ENCODE peak calls at places on chromosomes 6 and 20, in seven cellular contexts. G, J, C, K, B, V and Z are unnamed samples.

GRCh38 chr6:54111341-54111740 is at the start of gene MLIP:
- DNase-seq in G (no peak), J (no peak), C (no peak), K (no peak), B (no peak), V (no peak), Z (no peak)

GRCh38 chr6:125886914-125887313 is 69.7 kb upstream of the HINT3 start:
- DNase-seq in G (no peak), J (no peak), C (peak; percentile 31), K (no peak), B (no peak), V (no peak), Z (no peak)

GRCh38 chr20:34249291-34249690 is 8.1 kb downstream of the ASIP start:
- DNase-seq in G (no peak), J (peak; percentile 42), C (no peak), K (peak; percentile 71), B (no peak), V (no peak), Z (no peak)

GRCh38 chr6:28880894-28881780 is 42.6 kb downstream of the TRIM27 start:
- DNase-seq in G (no peak), J (peak; percentile 80), C (peak; percentile 68), K (peak; percentile 75), B (no peak), V (no peak), Z (peak; percentile 85)

GRCh38 chr6:42441059-42441471 is 10.7 kb downstream of the TRERF1 start:
- DNase-seq in G (no peak), J (peak; percentile 77), C (peak; percentile 2), K (peak; percentile 81), B (no peak), V (no peak), Z (peak; percentile 83)

GRCh38 chr6:52416629-52417151 is 3.5 kb upstream of the EFHC1 start:
- DNase-seq in G (no peak), J (peak; percentile 73), C (peak; percentile 58), K (peak; percentile 73), B (no peak), V (no peak), Z (peak; percentile 90)

GRCh38 chr20:1469925-1470571 is 3.4 kb upstream of the NSFL1C start:
- DNase-seq in G (peak; percentile 90), J (peak; percentile 99), C (peak; percentile 81), K (peak; percentile 100), B (peak; percentile 99), V (peak; percentile 85), Z (peak; percentile 99)

GRCh38 chr6:26025047-26025893 is 62.0 kb upstream of the HFE start:
- DNase-seq in G (no peak), J (peak; percentile 85), C (no peak), K (peak; percentile 91), B (no peak), V (no peak), Z (peak; percentile 92)

GRCh38 chr6:158548418-158549161 is 11.3 kb upstream of the TMEM181 start:
- DNase-seq in G (no peak), J (no peak), C (peak; percentile 42), K (no peak), B (no peak), V (peak; percentile 16), Z (no peak)

GRCh38 chr6:55293116-55293515 is 34.2 kb upstream of the GFRAL start:
- DNase-seq in G (no peak), J (peak; percentile 17), C (no peak), K (peak; percentile 31), B (no peak), V (no peak), Z (peak; percentile 6)

GRCh38 chr20:9510926-9511325 is 3.5 kb upstream of the LAMP5 start:
- DNase-seq in G (no peak), J (no peak), C (no peak), K (no peak), B (no peak), V (no peak), Z (no peak)

GRCh38 chr6:7236312-7237209 is 76.4 kb downstream of the SSR1 start:
- DNase-seq in G (peak; percentile 59), J (no peak), C (no peak), K (no peak), B (no peak), V (no peak), Z (no peak)

GRCh38 chr6:97443408-97444080 is 160.5 kb upstream of the MMS22L start:
- DNase-seq in G (no peak), J (no peak), C (no peak), K (no peak), B (no peak), V (no peak), Z (no peak)

DNA sequence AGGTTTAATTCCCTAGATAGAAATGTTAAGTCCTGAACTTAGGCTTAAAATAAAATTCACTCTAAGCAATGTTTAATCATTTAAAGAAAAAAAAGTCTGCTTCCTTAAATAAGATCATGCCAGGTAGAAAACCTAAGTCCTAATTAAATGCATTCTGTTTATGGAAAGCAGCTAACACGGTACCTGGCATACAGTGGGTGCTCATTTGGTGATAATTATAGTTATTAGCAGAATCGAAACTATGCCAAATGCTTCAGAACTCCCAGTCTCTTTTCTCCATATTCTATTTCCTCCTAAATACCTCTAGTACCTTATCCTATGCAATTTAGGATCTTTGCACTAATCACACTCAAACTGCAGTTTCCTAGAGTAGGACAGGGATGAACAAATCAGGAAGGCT is 331.8 kb downstream of the EPHA7 start:
- DNase-seq in G (no peak), J (no peak), C (no peak), K (no peak), B (no peak), V (no peak), Z (no peak)
- H3K4me3 ChIP-seq in G (no peak overlapping the region), J (no peak overlapping the region), C (no peak overlapping the region), K (no peak overlapping the region), B (no peak overlapping the region), V (no peak overlapping the region), Z (no peak overlapping the region)

GRCh38 chr6:27495386-27496135 is 22.7 kb upstream of the ZNF184 start:
- DNase-seq in G (no peak), J (peak; percentile 80), C (no peak), K (peak; percentile 91), B (no peak), V (no peak), Z (peak; percentile 87)
- TF ChIP-seq CTCF in G (no peak), J (peak; percentile 30), C (no peak), K (peak; percentile 42), B (no peak), V (no peak), Z (peak; percentile 24)

GRCh38 chr6:139370707-139371345 is 3.6 kb downstream of the CITED2 start:
- DNase-seq in G (no peak), J (peak; percentile 43), C (no peak), K (peak; percentile 63), B (no peak), V (no peak), Z (no peak)
- H3K4me3 ChIP-seq in G (no peak overlapping the region), J (peak overlapping the region; percentile 92), C (no peak overlapping the region), K (no peak overlapping the region), B (peak overlapping the region; percentile 74), V (peak overlapping the region; percentile 86), Z (peak overlapping the region; percentile 92)

DNA sequence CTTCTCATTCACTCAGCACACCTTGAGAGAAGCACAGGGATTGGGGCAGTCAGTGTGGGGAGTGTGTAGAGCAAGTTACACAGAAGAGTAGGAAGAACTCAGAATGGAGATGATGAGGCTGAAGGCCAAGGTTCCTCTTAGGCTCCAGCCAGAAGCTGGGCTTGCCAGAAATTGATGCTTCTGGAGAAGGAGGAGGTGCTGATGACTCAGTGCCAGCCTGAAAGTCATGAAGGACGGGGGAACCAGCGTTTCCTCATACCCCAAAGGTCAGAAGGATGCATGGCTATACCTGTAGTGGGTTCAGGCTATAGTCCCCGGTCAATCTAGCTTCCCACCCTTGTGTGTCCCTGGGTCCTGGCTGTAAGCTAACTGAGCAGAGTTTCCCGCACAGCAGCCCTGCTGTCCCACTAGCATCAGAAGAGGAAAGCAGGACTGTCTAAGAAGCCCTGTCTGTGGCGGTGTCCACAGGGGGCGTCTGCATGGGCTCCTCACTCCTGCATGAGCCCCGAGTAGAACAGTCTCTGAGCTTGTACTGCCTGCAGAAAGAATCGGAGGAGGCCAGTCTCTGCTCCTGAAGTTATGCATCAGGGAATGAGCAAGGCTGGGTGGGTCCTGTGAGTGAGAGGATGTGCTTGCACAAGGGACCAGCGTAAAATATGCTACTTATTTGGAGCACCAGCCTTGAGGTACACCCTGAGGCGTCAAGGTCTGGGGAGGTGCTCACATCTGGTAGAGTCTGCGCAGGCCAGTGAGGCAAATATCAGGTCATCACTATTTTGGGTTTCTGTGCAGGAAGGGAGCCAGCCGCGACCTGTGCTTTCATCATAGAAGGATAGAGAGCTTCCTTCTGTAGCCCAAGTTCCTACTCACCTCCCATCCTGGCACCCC is 148.5 kb downstream of the MRPL14 start:
- DNase-seq in G (no peak), J (peak; percentile 48), C (peak; percentile 7), K (peak; percentile 43), B (no peak), V (peak; percentile 35), Z (peak; percentile 65)
- TF ChIP-seq CTCF in G (no peak), J (no peak), C (no peak), K (no peak), B (no peak), V (no peak), Z (no peak)

GRCh38 chr6:159976844-159977241 is 8.0 kb downstream of the IGF2R start:
- DNase-seq in G (no peak), J (no peak), C (no peak), K (no peak), B (no peak), V (no peak), Z (no peak)

GRCh38 chr6:159980474-159980873 is 11.6 kb downstream of the IGF2R start:
- DNase-seq in G (no peak), J (no peak), C (no peak), K (no peak), B (no peak), V (no peak), Z (no peak)

GRCh38 chr6:159977242-159978214 is 8.6 kb downstream of the IGF2R start:
- DNase-seq in G (no peak), J (peak; percentile 79), C (no peak), K (peak; percentile 69), B (no peak), V (no peak), Z (peak; percentile 79)

GRCh38 chr6:159979136-159979874 is 10.4 kb downstream of the IGF2R start:
- DNase-seq in G (no peak), J (peak; percentile 28), C (no peak), K (peak; percentile 37), B (peak; percentile 41), V (no peak), Z (peak; percentile 73)

GRCh38 chr6:159978291-159979135 is 9.6 kb downstream of the IGF2R start:
- DNase-seq in G (no peak), J (no peak), C (no peak), K (no peak), B (no peak), V (no peak), Z (no peak)
- H3K4me3 ChIP-seq in G (no peak overlapping the region), J (no peak overlapping the region), C (no peak overlapping the region), K (no peak overlapping the region), B (no peak overlapping the region), V (peak overlapping the region; percentile 22), Z (no peak overlapping the region)

DNA sequence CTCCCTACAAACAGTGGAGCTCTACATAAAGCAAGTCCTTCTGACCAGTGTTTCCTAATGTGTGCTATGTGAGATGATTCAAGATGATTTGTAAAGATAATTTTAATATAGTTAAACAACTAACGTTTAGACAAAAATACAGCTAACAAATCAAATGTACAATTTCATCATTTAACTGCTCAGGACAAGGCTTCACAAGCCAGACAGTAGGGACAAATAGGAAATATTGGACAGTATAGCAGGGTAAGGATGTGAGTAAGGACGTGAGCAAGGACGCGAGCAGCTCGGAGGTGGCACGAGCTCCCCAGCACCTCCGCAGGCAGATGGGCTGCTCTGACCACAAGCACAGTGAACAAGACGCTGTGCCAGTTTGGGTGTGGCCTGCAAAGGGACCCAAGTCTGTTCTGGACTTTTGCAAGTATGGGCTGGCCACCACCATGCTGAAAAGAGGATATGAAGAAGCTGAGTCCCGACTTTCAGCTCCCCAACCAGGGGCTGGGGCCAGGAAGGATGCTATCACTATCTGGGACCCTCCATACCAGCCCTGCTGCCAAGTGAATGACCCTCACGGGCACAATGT is 14.5 kb downstream of the DIDO1 start:
- DNase-seq in G (no peak), J (no peak), C (no peak), K (no peak), B (no peak), V (no peak), Z (no peak)
- TF ChIP-seq CTCF in G (no peak), J (no peak), C (no peak), K (no peak), B (no peak), V (no peak), Z (no peak)